ENCODE peak calls at places on chromosome 6, in seven cellular contexts. One of them, this sample, is unnamed.
A peak's percentile ranks its signal among the peaks of the same experiment; 100 is the strongest.

GRCh38 chr6:119170427-119171407 is 92.3 kb upstream of the FAM184A start:
- DNase-seq in nephron progenitor cell: no peak
- DNase-seq in EH: no peak
- DNase-seq in astrocyte of the hippocampus: peak; percentile 19
- DNase-seq in NCI-H524 treated with DMSO at 0.1 percent for 48 hours: no peak
- DNase-seq in fibroblast of pulmonary artery: peak; percentile 49
- DNase-seq in substantia nigra: no peak
- DNase-seq in this sample: no peak

GRCh38 chr6:167912494-167912893 is 85.0 kb upstream of the KIF25 start:
- DNase-seq in substantia nigra: no peak
- DNase-seq in EH: no peak
- DNase-seq in nephron progenitor cell: no peak
- DNase-seq in NCI-H524 treated with DMSO at 0.1 percent for 48 hours: no peak
- DNase-seq in fibroblast of pulmonary artery: no peak
- DNase-seq in astrocyte of the hippocampus: no peak
- DNase-seq in this sample: no peak

GRCh38 chr6:93992976-93993375 is 573.6 kb upstream of the EPHA7 start:
- DNase-seq in nephron progenitor cell: no peak
- DNase-seq in NCI-H524 treated with DMSO at 0.1 percent for 48 hours: no peak
- DNase-seq in fibroblast of pulmonary artery: no peak
- DNase-seq in astrocyte of the hippocampus: peak; percentile 62
- DNase-seq in EH: no peak
- DNase-seq in substantia nigra: no peak
- DNase-seq in this sample: no peak

GRCh38 chr6:40349566-40350192 is 237.5 kb downstream of the LRFN2 start:
- DNase-seq in fibroblast of pulmonary artery: no peak
- DNase-seq in substantia nigra: no peak
- DNase-seq in EH: no peak
- DNase-seq in astrocyte of the hippocampus: no peak
- DNase-seq in nephron progenitor cell: no peak
- DNase-seq in NCI-H524 treated with DMSO at 0.1 percent for 48 hours: peak; percentile 73
- DNase-seq in this sample: peak; percentile 5

GRCh38 chr6:164998297-164998696 is 311.1 kb downstream of the C6orf118 start:
- DNase-seq in fibroblast of pulmonary artery: no peak
- DNase-seq in EH: no peak
- DNase-seq in astrocyte of the hippocampus: no peak
- DNase-seq in NCI-H524 treated with DMSO at 0.1 percent for 48 hours: no peak
- DNase-seq in nephron progenitor cell: no peak
- DNase-seq in substantia nigra: no peak
- DNase-seq in this sample: no peak

GRCh38 chr6:39958947-39959346 is 24.7 kb upstream of the MOCS1 start:
- DNase-seq in nephron progenitor cell: no peak
- DNase-seq in EH: no peak
- DNase-seq in substantia nigra: no peak
- DNase-seq in NCI-H524 treated with DMSO at 0.1 percent for 48 hours: no peak
- DNase-seq in fibroblast of pulmonary artery: no peak
- DNase-seq in astrocyte of the hippocampus: no peak
- DNase-seq in this sample: no peak

GRCh38 chr6:11224252-11224965 is 8.1 kb downstream of the NEDD9 start:
- DNase-seq in astrocyte of the hippocampus: peak; percentile 35
- DNase-seq in nephron progenitor cell: no peak
- DNase-seq in substantia nigra: no peak
- DNase-seq in EH: peak; percentile 83
- DNase-seq in fibroblast of pulmonary artery: peak; percentile 51
- DNase-seq in NCI-H524 treated with DMSO at 0.1 percent for 48 hours: no peak
- DNase-seq in this sample: no peak

GRCh38 chr6:142441716-142442115 is 139.9 kb downstream of the ADGRG6 start:
- DNase-seq in NCI-H524 treated with DMSO at 0.1 percent for 48 hours: no peak
- DNase-seq in astrocyte of the hippocampus: no peak
- DNase-seq in EH: no peak
- DNase-seq in substantia nigra: no peak
- DNase-seq in fibroblast of pulmonary artery: no peak
- DNase-seq in nephron progenitor cell: no peak
- DNase-seq in this sample: no peak

GRCh38 chr6:137011406-137011805 is 33.4 kb downstream of the IL20RA start:
- DNase-seq in astrocyte of the hippocampus: no peak
- DNase-seq in EH: no peak
- DNase-seq in fibroblast of pulmonary artery: no peak
- DNase-seq in nephron progenitor cell: no peak
- DNase-seq in NCI-H524 treated with DMSO at 0.1 percent for 48 hours: no peak
- DNase-seq in substantia nigra: no peak
- DNase-seq in this sample: no peak

GRCh38 chr6:25302677-25303128 is 23.5 kb downstream of the CARMIL1 start:
- DNase-seq in fibroblast of pulmonary artery: peak; percentile 72
- DNase-seq in NCI-H524 treated with DMSO at 0.1 percent for 48 hours: peak; percentile 83
- DNase-seq in substantia nigra: no peak
- DNase-seq in EH: peak; percentile 95
- DNase-seq in astrocyte of the hippocampus: peak; percentile 90
- DNase-seq in nephron progenitor cell: no peak
- DNase-seq in this sample: no peak

GRCh38 chr6:153941768-153942167 is 97.3 kb upstream of the OPRM1 start:
- DNase-seq in NCI-H524 treated with DMSO at 0.1 percent for 48 hours: no peak
- DNase-seq in fibroblast of pulmonary artery: no peak
- DNase-seq in astrocyte of the hippocampus: no peak
- DNase-seq in nephron progenitor cell: peak; percentile 7
- DNase-seq in EH: no peak
- DNase-seq in substantia nigra: no peak
- DNase-seq in this sample: no peak

GRCh38 chr6:17962436-17963031 is 24.9 kb downstream of the KIF13A start:
- DNase-seq in EH: peak; percentile 99
- DNase-seq in astrocyte of the hippocampus: peak; percentile 93
- DNase-seq in fibroblast of pulmonary artery: peak; percentile 90
- DNase-seq in NCI-H524 treated with DMSO at 0.1 percent for 48 hours: peak; percentile 89
- DNase-seq in nephron progenitor cell: no peak
- DNase-seq in substantia nigra: no peak
- DNase-seq in this sample: peak; percentile 86

GRCh38 chr6:43996614-43997341 is 130.5 kb downstream of the MRPL14 start:
- DNase-seq in EH: no peak
- DNase-seq in nephron progenitor cell: no peak
- DNase-seq in substantia nigra: no peak
- DNase-seq in fibroblast of pulmonary artery: no peak
- DNase-seq in astrocyte of the hippocampus: peak; percentile 8
- DNase-seq in NCI-H524 treated with DMSO at 0.1 percent for 48 hours: no peak
- DNase-seq in this sample: no peak

GRCh38 chr6:148364056-148364844 is 21.6 kb downstream of the SASH1 start:
- DNase-seq in astrocyte of the hippocampus: no peak
- DNase-seq in EH: peak; percentile 96
- DNase-seq in substantia nigra: no peak
- DNase-seq in NCI-H524 treated with DMSO at 0.1 percent for 48 hours: no peak
- DNase-seq in nephron progenitor cell: no peak
- DNase-seq in fibroblast of pulmonary artery: peak; percentile 93
- DNase-seq in this sample: no peak

GRCh38 chr6:133646021-133646682 is 242.8 kb upstream of the TCF21 start:
- DNase-seq in substantia nigra: no peak
- DNase-seq in NCI-H524 treated with DMSO at 0.1 percent for 48 hours: no peak
- DNase-seq in fibroblast of pulmonary artery: peak; percentile 71
- DNase-seq in EH: peak; percentile 91
- DNase-seq in nephron progenitor cell: no peak
- DNase-seq in astrocyte of the hippocampus: peak; percentile 94
- DNase-seq in this sample: no peak

GRCh38 chr6:136669299-136669699 is 119.1 kb upstream of the MAP7 start:
- DNase-seq in nephron progenitor cell: no peak
- DNase-seq in substantia nigra: no peak
- DNase-seq in EH: peak; percentile 92
- DNase-seq in astrocyte of the hippocampus: peak; percentile 88
- DNase-seq in NCI-H524 treated with DMSO at 0.1 percent for 48 hours: no peak
- DNase-seq in fibroblast of pulmonary artery: peak; percentile 81
- DNase-seq in this sample: no peak

GRCh38 chr6:148177589-148178233 is 164.9 kb upstream of the SASH1 start:
- DNase-seq in NCI-H524 treated with DMSO at 0.1 percent for 48 hours: peak; percentile 74
- DNase-seq in astrocyte of the hippocampus: peak; percentile 59
- DNase-seq in fibroblast of pulmonary artery: peak; percentile 79
- DNase-seq in substantia nigra: no peak
- DNase-seq in EH: peak; percentile 70
- DNase-seq in nephron progenitor cell: peak; percentile 58
- DNase-seq in this sample: peak; percentile 74

GRCh38 chr6:75280131-75280855 is 4.3 kb downstream of the TMEM30A start:
- DNase-seq in astrocyte of the hippocampus: peak; percentile 28
- DNase-seq in EH: peak; percentile 30
- DNase-seq in nephron progenitor cell: no peak
- DNase-seq in NCI-H524 treated with DMSO at 0.1 percent for 48 hours: no peak
- DNase-seq in fibroblast of pulmonary artery: no peak
- DNase-seq in substantia nigra: no peak
- DNase-seq in this sample: no peak

GRCh38 chr6:144315226-144315980 is 30.3 kb downstream of the UTRN start:
- DNase-seq in nephron progenitor cell: no peak
- DNase-seq in NCI-H524 treated with DMSO at 0.1 percent for 48 hours: no peak
- DNase-seq in substantia nigra: no peak
- DNase-seq in astrocyte of the hippocampus: no peak
- DNase-seq in EH: no peak
- DNase-seq in fibroblast of pulmonary artery: no peak
- DNase-seq in this sample: no peak

GRCh38 chr6:109303647-109304283 is 78.5 kb downstream of the CD164 start:
- DNase-seq in NCI-H524 treated with DMSO at 0.1 percent for 48 hours: no peak
- DNase-seq in astrocyte of the hippocampus: no peak
- DNase-seq in nephron progenitor cell: no peak
- DNase-seq in fibroblast of pulmonary artery: no peak
- DNase-seq in substantia nigra: no peak
- DNase-seq in EH: no peak
- DNase-seq in this sample: no peak

GRCh38 chr6:102333736-102334135 is 940.2 kb downstream of the GRIK2 start:
- DNase-seq in fibroblast of pulmonary artery: no peak
- DNase-seq in NCI-H524 treated with DMSO at 0.1 percent for 48 hours: no peak
- DNase-seq in EH: no peak
- DNase-seq in nephron progenitor cell: no peak
- DNase-seq in astrocyte of the hippocampus: no peak
- DNase-seq in substantia nigra: no peak
- DNase-seq in this sample: no peak

GRCh38 chr6:109192865-109193264 is 97.6 kb downstream of the CEP57L1 start:
- DNase-seq in EH: no peak
- DNase-seq in NCI-H524 treated with DMSO at 0.1 percent for 48 hours: no peak
- DNase-seq in astrocyte of the hippocampus: no peak
- DNase-seq in substantia nigra: no peak
- DNase-seq in fibroblast of pulmonary artery: no peak
- DNase-seq in nephron progenitor cell: no peak
- DNase-seq in this sample: no peak

GRCh38 chr6:28558629-28559028 is 32.9 kb downstream of the GPX5 start:
- DNase-seq in NCI-H524 treated with DMSO at 0.1 percent for 48 hours: no peak
- DNase-seq in EH: no peak
- DNase-seq in astrocyte of the hippocampus: no peak
- DNase-seq in nephron progenitor cell: no peak
- DNase-seq in fibroblast of pulmonary artery: no peak
- DNase-seq in substantia nigra: no peak
- DNase-seq in this sample: no peak

GRCh38 chr6:3217286-3217685 is 10.2 kb downstream of the TUBB2B start:
- DNase-seq in astrocyte of the hippocampus: no peak
- DNase-seq in nephron progenitor cell: no peak
- DNase-seq in substantia nigra: no peak
- DNase-seq in EH: no peak
- DNase-seq in fibroblast of pulmonary artery: no peak
- DNase-seq in NCI-H524 treated with DMSO at 0.1 percent for 48 hours: no peak
- DNase-seq in this sample: no peak

GRCh38 chr6:96716221-96716620 is 121.1 kb downstream of the GPR63 start:
- DNase-seq in nephron progenitor cell: no peak
- DNase-seq in EH: no peak
- DNase-seq in fibroblast of pulmonary artery: no peak
- DNase-seq in NCI-H524 treated with DMSO at 0.1 percent for 48 hours: no peak
- DNase-seq in substantia nigra: no peak
- DNase-seq in astrocyte of the hippocampus: no peak
- DNase-seq in this sample: no peak

GRCh38 chr6:163994566-163994965 is 580.0 kb downstream of the QKI start:
- DNase-seq in NCI-H524 treated with DMSO at 0.1 percent for 48 hours: peak; percentile 67
- DNase-seq in nephron progenitor cell: no peak
- DNase-seq in EH: no peak
- DNase-seq in fibroblast of pulmonary artery: no peak
- DNase-seq in astrocyte of the hippocampus: peak; percentile 30
- DNase-seq in substantia nigra: no peak
- DNase-seq in this sample: no peak

GRCh38 chr6:87706187-87706966 is 4.3 kb upstream of the AKIRIN2 start:
- DNase-seq in NCI-H524 treated with DMSO at 0.1 percent for 48 hours: no peak
- DNase-seq in nephron progenitor cell: no peak
- DNase-seq in astrocyte of the hippocampus: peak; percentile 50
- DNase-seq in EH: peak; percentile 91
- DNase-seq in fibroblast of pulmonary artery: peak; percentile 55
- DNase-seq in substantia nigra: no peak
- DNase-seq in this sample: no peak

GRCh38 chr6:133671376-133671775 is 217.5 kb upstream of the TCF21 start:
- DNase-seq in substantia nigra: no peak
- DNase-seq in NCI-H524 treated with DMSO at 0.1 percent for 48 hours: peak; percentile 90
- DNase-seq in fibroblast of pulmonary artery: no peak
- DNase-seq in nephron progenitor cell: no peak
- DNase-seq in astrocyte of the hippocampus: no peak
- DNase-seq in EH: peak; percentile 15
- DNase-seq in this sample: no peak

GRCh38 chr6:2891768-2892170 is 11.3 kb downstream of the SERPINB9 start:
- DNase-seq in fibroblast of pulmonary artery: no peak
- DNase-seq in substantia nigra: no peak
- DNase-seq in NCI-H524 treated with DMSO at 0.1 percent for 48 hours: no peak
- DNase-seq in nephron progenitor cell: no peak
- DNase-seq in astrocyte of the hippocampus: no peak
- DNase-seq in EH: no peak
- DNase-seq in this sample: no peak

GRCh38 chr6:148520109-148520841 is 177.6 kb downstream of the SASH1 start:
- DNase-seq in astrocyte of the hippocampus: no peak
- DNase-seq in fibroblast of pulmonary artery: no peak
- DNase-seq in substantia nigra: no peak
- DNase-seq in EH: peak; percentile 46
- DNase-seq in NCI-H524 treated with DMSO at 0.1 percent for 48 hours: no peak
- DNase-seq in nephron progenitor cell: no peak
- DNase-seq in this sample: no peak

GRCh38 chr6:108222504-108222903 is 38.3 kb downstream of the SNX3 start:
- DNase-seq in astrocyte of the hippocampus: no peak
- DNase-seq in substantia nigra: no peak
- DNase-seq in fibroblast of pulmonary artery: peak; percentile 38
- DNase-seq in nephron progenitor cell: no peak
- DNase-seq in EH: peak; percentile 24
- DNase-seq in NCI-H524 treated with DMSO at 0.1 percent for 48 hours: no peak
- DNase-seq in this sample: no peak

GRCh38 chr6:139114741-139115140 is 20.1 kb upstream of the HECA start:
- DNase-seq in astrocyte of the hippocampus: no peak
- DNase-seq in NCI-H524 treated with DMSO at 0.1 percent for 48 hours: no peak
- DNase-seq in EH: no peak
- DNase-seq in fibroblast of pulmonary artery: no peak
- DNase-seq in substantia nigra: no peak
- DNase-seq in nephron progenitor cell: no peak
- DNase-seq in this sample: no peak